ENCODE peak calls at places on chromosomes 7 and 10, in six cellular contexts. L is A549, K is ovary, G is lower leg skin, H is breast epithelium, V is IMR-90. P is an unnamed sample.

GRCh38 chr7:12814107-12814506 is 126.7 kb downstream of the ARL4A start:
- DNase-seq in L (no peak), K (no peak), G (no peak), H (no peak), V (no peak), P (no peak)

GRCh38 chr10:114682532-114682931 is 24.5 kb upstream of the ABLIM1 start:
- DNase-seq in L (no peak), K (no peak), G (no peak), H (no peak), V (no peak), P (no peak)

GRCh38 chr7:125563557-125563956 is 633.9 kb upstream of the POT1 start:
- DNase-seq in L (no peak), K (no peak), G (no peak), H (no peak), V (no peak), P (no peak)

GRCh38 chr7:4788627-4789189 is 13.3 kb downstream of the AP5Z1 start:
- DNase-seq in L (no peak), K (no peak), G (no peak), H (no peak), V (no peak), P (no peak)

GRCh38 chr10:105769248-105770184 is 1128.4 kb downstream of the SORCS3 start:
- DNase-seq in L (no peak), K (no peak), G (no peak), H (no peak), V (no peak), P (no peak)

GRCh38 chr10:84837041-84837766 is 508.8 kb downstream of the CCSER2 start:
- DNase-seq in L (no peak), K (no peak), G (no peak), H (no peak), V (no peak), P (no peak)

GRCh38 chr7:93574646-93575554 is at the start of gene CALCR:
- DNase-seq in L (peak; percentile 16), K (no peak), G (no peak), H (no peak), V (no peak), P (no peak)

GRCh38 chr10:87547734-87548311 is 43.1 kb downstream of the MINPP1 start:
- DNase-seq in L (no peak), K (no peak), G (no peak), H (no peak), V (peak; percentile 91), P (peak; percentile 33)

GRCh38 chr10:132449826-132450211 is 52.8 kb downstream of the PWWP2B start:
- DNase-seq in L (no peak), K (no peak), G (no peak), H (no peak), V (no peak), P (no peak)

GRCh38 chr10:32692174-32692573 is 246.2 kb downstream of the CCDC7 start:
- DNase-seq in L (no peak), K (no peak), G (no peak), H (no peak), V (peak; percentile 89), P (peak; percentile 53)

GRCh38 chr10:67926956-67927355 is 42.5 kb downstream of the SIRT1 start:
- DNase-seq in L (no peak), K (no peak), G (no peak), H (no peak), V (peak; percentile 14), P (no peak)

GRCh38 chr7:148958061-148958460 is 70.2 kb downstream of the PDIA4 start:
- DNase-seq in L (no peak), K (peak; percentile 3), G (no peak), H (no peak), V (no peak), P (no peak)

GRCh38 chr7:98251251-98251843 is 685 bp downstream of the TECPR1 start:
- DNase-seq in L (no peak), K (peak; percentile 54), G (no peak), H (peak; percentile 34), V (no peak), P (peak; percentile 49)

GRCh38 chr10:64041185-64041988 is 520.2 kb downstream of the REEP3 start:
- DNase-seq in L (peak; percentile 80), K (peak; percentile 64), G (peak; percentile 92), H (peak; percentile 43), V (peak; percentile 72), P (peak; percentile 47)

GRCh38 chr7:42340462-42340861 is 103.5 kb upstream of the GLI3 start:
- DNase-seq in L (no peak), K (no peak), G (no peak), H (no peak), V (no peak), P (no peak)

GRCh38 chr10:13816195-13816926 is 229.6 kb downstream of the PRPF18 start:
- DNase-seq in L (no peak), K (peak; percentile 46), G (no peak), H (peak; percentile 27), V (peak; percentile 95), P (no peak)

GRCh38 chr7:35261476-35262285 is 7.8 kb upstream of the TBX20 start:
- DNase-seq in L (no peak), K (no peak), G (no peak), H (no peak), V (no peak), P (no peak)

GRCh38 chr10:124495176-124495575 is 33.6 kb downstream of the LHPP start:
- DNase-seq in L (no peak), K (no peak), G (no peak), H (no peak), V (no peak), P (no peak)

GRCh38 chr10:119479532-119479931 is 63.0 kb downstream of the RGS10 start:
- DNase-seq in L (no peak), K (no peak), G (no peak), H (no peak), V (no peak), P (no peak)

GRCh38 chr10:11782793-11783557 is 40.2 kb upstream of the PROSER2 start:
- DNase-seq in L (peak; percentile 63), K (no peak), G (no peak), H (no peak), V (peak; percentile 58), P (peak; percentile 54)

GRCh38 chr7:4906682-4907081 is 23.2 kb upstream of the RADIL start:
- DNase-seq in L (peak; percentile 37), K (no peak), G (no peak), H (no peak), V (no peak), P (no peak)

GRCh38 chr7:70589010-70589409 is 542.9 kb upstream of the GALNT17 start:
- DNase-seq in L (no peak), K (no peak), G (no peak), H (no peak), V (no peak), P (no peak)

GRCh38 chr7:116652793-116653192 is 19.2 kb upstream of the MET start:
- DNase-seq in L (no peak), K (no peak), G (no peak), H (no peak), V (peak; percentile 44), P (no peak)

GRCh38 chr7:155815332-155816191 is 3.3 kb upstream of the SHH start:
- DNase-seq in L (peak; percentile 63), K (peak; percentile 47), G (no peak), H (no peak), V (peak; percentile 43), P (peak; percentile 93)

GRCh38 chr10:102645388-102645740 is 1.1 kb downstream of the TRIM8 start:
- DNase-seq in L (peak; percentile 74), K (no peak), G (no peak), H (peak; percentile 85), V (peak; percentile 78), P (no peak)

GRCh38 chr10:118374404-118374803 is 32.3 kb upstream of the FAM204A start:
- DNase-seq in L (no peak), K (no peak), G (no peak), H (no peak), V (no peak), P (no peak)

GRCh38 chr10:1141261-1141660 is 85.1 kb downstream of the WDR37 start:
- DNase-seq in L (no peak), K (no peak), G (peak; percentile 63), H (no peak), V (no peak), P (no peak)

GRCh38 chr7:120997902-120998301 is 9.4 kb downstream of the CPED1 start:
- DNase-seq in L (no peak), K (no peak), G (no peak), H (no peak), V (no peak), P (no peak)

GRCh38 chr7:150449206-150449956 is 1.0 kb upstream of the GIMAP8 start:
- DNase-seq in L (no peak), K (no peak), G (no peak), H (no peak), V (no peak), P (no peak)

GRCh38 chr10:100999742-101000601 is at the start of gene LZTS2:
- DNase-seq in L (no peak), K (peak; percentile 63), G (no peak), H (peak; percentile 55), V (no peak), P (peak; percentile 74)
- TF ChIP-seq POLR2A in L (peak; percentile 5), K (no peak), G (no peak), H (no peak), V (no peak), P (no peak)

GRCh38 chr10:95493862-95494261 is 67.3 kb downstream of the SORBS1 start:
- DNase-seq in L (no peak), K (no peak), G (no peak), H (no peak), V (no peak), P (no peak)
- TF ChIP-seq POLR2A in L (no peak), K (no peak), G (no peak), H (no peak), V (no peak), P (no peak)

DNA sequence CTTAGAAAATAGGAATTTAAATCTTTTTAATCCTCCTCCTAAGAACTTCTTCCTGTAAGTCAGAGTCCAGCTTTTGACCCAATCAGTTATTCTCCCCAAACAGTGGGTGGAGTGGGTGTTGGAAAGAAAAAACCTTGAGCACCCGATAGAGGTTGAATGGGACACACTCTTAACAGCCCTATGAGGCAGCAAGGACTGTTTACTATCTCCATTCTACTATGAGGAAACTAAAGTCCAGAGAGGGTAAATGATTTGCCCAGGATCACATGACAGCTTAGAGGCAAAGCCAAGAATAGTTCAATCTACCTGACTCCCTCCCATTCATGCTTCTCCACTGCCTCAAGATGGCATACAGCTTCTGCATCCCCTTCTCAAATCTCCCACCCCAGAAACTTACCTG is 57.6 kb upstream of the SLC35B4 start:
- DNase-seq in L (no peak), K (no peak), G (no peak), H (no peak), V (no peak), P (no peak)
- TF ChIP-seq POLR2A in L (no peak), K (no peak), G (no peak), H (no peak), V (no peak), P (no peak)

DNA sequence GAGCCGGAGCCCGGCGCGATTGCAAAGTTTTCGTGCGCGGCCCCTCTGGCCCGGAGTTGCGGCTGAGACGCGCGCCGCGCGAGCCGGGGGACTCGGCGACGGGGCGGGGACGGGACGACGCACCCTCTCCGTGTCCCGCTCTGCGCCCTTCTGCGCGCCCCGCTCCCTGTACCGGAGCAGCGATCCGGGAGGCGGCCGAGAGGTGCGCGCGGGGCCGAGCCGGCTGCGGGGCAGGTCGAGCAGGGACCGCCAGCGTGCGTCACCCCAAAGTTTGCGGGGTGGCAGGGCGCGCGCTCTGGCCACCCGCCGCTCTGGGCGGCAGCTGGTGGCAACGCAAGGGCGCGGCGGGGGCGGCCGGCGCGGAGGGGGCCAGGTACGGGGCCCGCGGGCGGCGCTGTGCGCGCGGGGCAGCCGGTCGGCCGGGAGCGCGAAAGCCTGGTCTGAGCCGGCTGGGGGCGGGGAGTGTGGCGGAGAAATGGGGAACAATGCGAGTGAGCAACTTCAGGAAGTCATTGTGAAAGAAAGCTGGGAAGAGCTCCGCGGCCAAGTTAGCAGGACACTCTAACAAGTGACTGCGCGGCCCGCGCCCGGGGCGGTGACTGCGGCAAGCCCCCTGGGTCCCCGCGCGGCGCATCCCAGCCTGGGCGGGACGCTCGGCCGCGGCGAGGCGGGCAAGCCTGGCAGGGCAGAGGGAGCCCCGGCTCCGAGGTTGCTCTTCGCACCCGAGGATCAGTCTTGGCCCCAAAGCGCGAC is at the start of gene IKZF1:
- DNase-seq in L (no peak), K (no peak), G (peak; percentile 90), H (no peak), V (no peak), P (no peak)
- TF ChIP-seq POLR2A in L (no peak), K (no peak), G (no peak), H (no peak), V (no peak), P (no peak)

P was measured in H54.